ENCODE peak calls at places on chromosome 12, in six cellular contexts. One of them, this sample, is unnamed.

GRCh38 chr12:132176358-132176919 is 32.2 kb downstream of the NOC4L start:
- DNase-seq in mesendoderm: no peak
- DNase-seq in H1: no peak
- DNase-seq in NCI-H1930: no peak
- DNase-seq in right atrium auricular region: no peak
- DNase-seq in cardiac muscle cell: no peak
- DNase-seq in this sample: no peak

GRCh38 chr12:128388461-128388921 is 121.5 kb downstream of the TMEM132C start:
- DNase-seq in mesendoderm: no peak
- DNase-seq in H1: no peak
- DNase-seq in NCI-H1930: no peak
- DNase-seq in right atrium auricular region: peak; percentile 74
- DNase-seq in cardiac muscle cell: no peak
- DNase-seq in this sample: no peak

GRCh38 chr12:3380200-3381020 is 110.6 kb upstream of the PRMT8 start:
- DNase-seq in mesendoderm: no peak
- DNase-seq in H1: peak; percentile 35
- DNase-seq in NCI-H1930: no peak
- DNase-seq in right atrium auricular region: peak; percentile 60
- DNase-seq in cardiac muscle cell: no peak
- DNase-seq in this sample: no peak

GRCh38 chr12:116803018-116803736 is 65.1 kb downstream of the RNFT2 start:
- DNase-seq in mesendoderm: no peak
- DNase-seq in H1: no peak
- DNase-seq in NCI-H1930: no peak
- DNase-seq in right atrium auricular region: no peak
- DNase-seq in cardiac muscle cell: no peak
- DNase-seq in this sample: no peak

GRCh38 chr12:123513805-123514204 is 19.7 kb downstream of the RILPL1 start:
- DNase-seq in mesendoderm: no peak
- DNase-seq in H1: no peak
- DNase-seq in NCI-H1930: no peak
- DNase-seq in right atrium auricular region: peak; percentile 73
- DNase-seq in cardiac muscle cell: no peak
- DNase-seq in this sample: no peak

GRCh38 chr12:104026841-104027599 is 23.0 kb downstream of the GLT8D2 start:
- DNase-seq in mesendoderm: no peak
- DNase-seq in H1: no peak
- DNase-seq in NCI-H1930: no peak
- DNase-seq in right atrium auricular region: no peak
- DNase-seq in cardiac muscle cell: no peak
- DNase-seq in this sample: no peak

GRCh38 chr12:84561362-84561761 is 351.2 kb downstream of the SLC6A15 start:
- DNase-seq in mesendoderm: no peak
- DNase-seq in H1: no peak
- DNase-seq in NCI-H1930: no peak
- DNase-seq in right atrium auricular region: no peak
- DNase-seq in cardiac muscle cell: no peak
- DNase-seq in this sample: no peak

GRCh38 chr12:28870839-28871440 is 278.1 kb upstream of the FAR2 start:
- DNase-seq in mesendoderm: no peak
- DNase-seq in H1: no peak
- DNase-seq in NCI-H1930: no peak
- DNase-seq in right atrium auricular region: no peak
- DNase-seq in cardiac muscle cell: no peak
- DNase-seq in this sample: no peak

GRCh38 chr12:27220057-27220987 is 23.8 kb upstream of the STK38L start:
- DNase-seq in mesendoderm: no peak
- DNase-seq in H1: no peak
- DNase-seq in NCI-H1930: no peak
- DNase-seq in right atrium auricular region: no peak
- DNase-seq in cardiac muscle cell: no peak
- DNase-seq in this sample: no peak

GRCh38 chr12:124967016-124967739 is 21.8 kb downstream of the DHX37 start:
- DNase-seq in mesendoderm: no peak
- DNase-seq in H1: no peak
- DNase-seq in NCI-H1930: no peak
- DNase-seq in right atrium auricular region: no peak
- DNase-seq in cardiac muscle cell: no peak
- DNase-seq in this sample: no peak

GRCh38 chr12:13661005-13661887 is 320.2 kb downstream of the GRIN2B start:
- DNase-seq in mesendoderm: peak; percentile 74
- DNase-seq in H1: peak; percentile 63
- DNase-seq in NCI-H1930: peak; percentile 53
- DNase-seq in right atrium auricular region: peak; percentile 67
- DNase-seq in cardiac muscle cell: peak; percentile 77
- DNase-seq in this sample: no peak

GRCh38 chr12:9760699-9761406 is at the start of gene CD69:
- DNase-seq in mesendoderm: no peak
- DNase-seq in H1: no peak
- DNase-seq in NCI-H1930: no peak
- DNase-seq in right atrium auricular region: no peak
- DNase-seq in cardiac muscle cell: no peak
- DNase-seq in this sample: no peak

GRCh38 chr12:132550830-132551229 is 59.6 kb downstream of the LRCOL1 start:
- DNase-seq in mesendoderm: no peak
- DNase-seq in H1: no peak
- DNase-seq in NCI-H1930: no peak
- DNase-seq in right atrium auricular region: no peak
- DNase-seq in cardiac muscle cell: no peak
- DNase-seq in this sample: no peak

GRCh38 chr12:74468401-74468800 is 69.2 kb upstream of the ATXN7L3B start:
- DNase-seq in mesendoderm: no peak
- DNase-seq in H1: no peak
- DNase-seq in NCI-H1930: no peak
- DNase-seq in right atrium auricular region: no peak
- DNase-seq in cardiac muscle cell: no peak
- DNase-seq in this sample: no peak

GRCh38 chr12:12428047-12428446 is 71.2 kb downstream of the BORCS5 start:
- DNase-seq in mesendoderm: no peak
- DNase-seq in H1: no peak
- DNase-seq in NCI-H1930: no peak
- DNase-seq in right atrium auricular region: no peak
- DNase-seq in cardiac muscle cell: no peak
- DNase-seq in this sample: no peak

GRCh38 chr12:107238276-107238675 is 144.9 kb upstream of the CRY1 start:
- DNase-seq in mesendoderm: no peak
- DNase-seq in H1: no peak
- DNase-seq in NCI-H1930: no peak
- DNase-seq in right atrium auricular region: no peak
- DNase-seq in cardiac muscle cell: no peak
- DNase-seq in this sample: no peak

GRCh38 chr12:121060149-121061001 is 21.3 kb upstream of the OASL start:
- DNase-seq in mesendoderm: peak; percentile 81
- DNase-seq in H1: peak; percentile 84
- DNase-seq in NCI-H1930: peak; percentile 40
- DNase-seq in right atrium auricular region: peak; percentile 55
- DNase-seq in cardiac muscle cell: peak; percentile 67
- DNase-seq in this sample: no peak

GRCh38 chr12:49537709-49538601 is 875 bp upstream of the KCNH3 start:
- DNase-seq in mesendoderm: peak; percentile 67
- DNase-seq in H1: no peak
- DNase-seq in NCI-H1930: no peak
- DNase-seq in right atrium auricular region: no peak
- DNase-seq in cardiac muscle cell: peak; percentile 53
- DNase-seq in this sample: no peak

GRCh38 chr12:115456946-115457689 is 773.1 kb upstream of the TBX3 start:
- DNase-seq in mesendoderm: peak; percentile 87
- DNase-seq in H1: no peak
- DNase-seq in NCI-H1930: no peak
- DNase-seq in right atrium auricular region: no peak
- DNase-seq in cardiac muscle cell: peak; percentile 62
- DNase-seq in this sample: no peak

GRCh38 chr12:116459501-116459900 is 99.7 kb upstream of the MAP1LC3B2 start:
- DNase-seq in mesendoderm: no peak
- DNase-seq in H1: no peak
- DNase-seq in NCI-H1930: no peak
- DNase-seq in right atrium auricular region: no peak
- DNase-seq in cardiac muscle cell: no peak
- DNase-seq in this sample: no peak

GRCh38 chr12:91400249-91400648 is 217.6 kb upstream of the DCN start:
- DNase-seq in mesendoderm: peak; percentile 86
- DNase-seq in H1: no peak
- DNase-seq in NCI-H1930: no peak
- DNase-seq in right atrium auricular region: no peak
- DNase-seq in cardiac muscle cell: no peak
- DNase-seq in this sample: no peak

GRCh38 chr12:130953783-130954543 is at the start of gene ADGRD1:
- DNase-seq in mesendoderm: peak; percentile 84
- DNase-seq in H1: no peak
- DNase-seq in NCI-H1930: no peak
- DNase-seq in right atrium auricular region: peak; percentile 88
- DNase-seq in cardiac muscle cell: peak; percentile 88
- DNase-seq in this sample: no peak

GRCh38 chr12:124768462-124769165 is 95.0 kb downstream of the SCARB1 start:
- DNase-seq in mesendoderm: no peak
- DNase-seq in H1: no peak
- DNase-seq in NCI-H1930: no peak
- DNase-seq in right atrium auricular region: no peak
- DNase-seq in cardiac muscle cell: no peak
- DNase-seq in this sample: no peak

GRCh38 chr12:121536058-121536928 is 44.5 kb downstream of the KDM2B start:
- DNase-seq in mesendoderm: peak; percentile 93
- DNase-seq in H1: peak; percentile 84
- DNase-seq in NCI-H1930: peak; percentile 30
- DNase-seq in right atrium auricular region: peak; percentile 90
- DNase-seq in cardiac muscle cell: peak; percentile 84
- DNase-seq in this sample: no peak

GRCh38 chr12:5391638-5392037 is 40.3 kb upstream of the NTF3 start:
- DNase-seq in mesendoderm: peak; percentile 93
- DNase-seq in H1: no peak
- DNase-seq in NCI-H1930: no peak
- DNase-seq in right atrium auricular region: no peak
- DNase-seq in cardiac muscle cell: no peak
- DNase-seq in this sample: no peak

GRCh38 chr12:95146767-95147166 is 70.5 kb downstream of the FGD6 start:
- DNase-seq in mesendoderm: no peak
- DNase-seq in H1: no peak
- DNase-seq in NCI-H1930: no peak
- DNase-seq in right atrium auricular region: no peak
- DNase-seq in cardiac muscle cell: no peak
- DNase-seq in this sample: no peak

GRCh38 chr12:1094714-1095113 is 103.7 kb downstream of the ERC1 start:
- DNase-seq in mesendoderm: no peak
- DNase-seq in H1: no peak
- DNase-seq in NCI-H1930: no peak
- DNase-seq in right atrium auricular region: no peak
- DNase-seq in cardiac muscle cell: no peak
- DNase-seq in this sample: no peak

GRCh38 chr12:121791671-121792496 is 1.6 kb downstream of the RHOF start:
- DNase-seq in mesendoderm: no peak
- DNase-seq in H1: no peak
- DNase-seq in NCI-H1930: no peak
- DNase-seq in right atrium auricular region: no peak
- DNase-seq in cardiac muscle cell: no peak
- DNase-seq in this sample: no peak

GRCh38 chr12:3698218-3698974 is 54.5 kb downstream of the CRACR2A start:
- DNase-seq in mesendoderm: no peak
- DNase-seq in H1: no peak
- DNase-seq in NCI-H1930: peak; percentile 52
- DNase-seq in right atrium auricular region: no peak
- DNase-seq in cardiac muscle cell: no peak
- DNase-seq in this sample: peak; percentile 33

This sample was measured in keratinocyte.